ENCODE peak calls at places on chromosomes 11 and 22, in six cellular contexts. Q, J, O, S, B and N are unnamed samples.

GRCh38 chr22:22919041-22919440 is 31.4 kb downstream of the IGLL5 start:
- DNase-seq in Q (no peak), J (no peak), O (no peak), S (no peak), B (no peak), N (no peak)

GRCh38 chr22:31089101-31090100 is 8.3 kb downstream of the SMTN start:
- DNase-seq in Q (peak; percentile 91), J (peak; percentile 31), O (peak; percentile 94), S (peak; percentile 71), B (no peak), N (peak; percentile 71)

GRCh38 chr11:115578275-115578674 is 74.1 kb upstream of the CADM1 start:
- DNase-seq in Q (no peak), J (no peak), O (no peak), S (no peak), B (no peak), N (no peak)

GRCh38 chr22:44207981-44208317 is 27.2 kb downstream of the PARVG start:
- DNase-seq in Q (no peak), J (no peak), O (no peak), S (no peak), B (no peak), N (no peak)

GRCh38 chr11:85725510-85726258 is 39.7 kb upstream of the CCDC89 start:
- DNase-seq in Q (no peak), J (peak; percentile 78), O (no peak), S (no peak), B (no peak), N (no peak)

GRCh38 chr11:63681208-63682044 is at the start of gene RTN3:
- DNase-seq in Q (peak; percentile 98), J (peak; percentile 99), O (peak; percentile 98), S (peak; percentile 99), B (peak; percentile 85), N (peak; percentile 99)

GRCh38 chr11:116169776-116170175 is 603.0 kb downstream of the BUD13 start:
- DNase-seq in Q (no peak), J (no peak), O (no peak), S (no peak), B (no peak), N (no peak)

GRCh38 chr11:36383200-36383599 is 87.1 kb downstream of the PRR5L start:
- DNase-seq in Q (no peak), J (no peak), O (no peak), S (no peak), B (no peak), N (no peak)

GRCh38 chr11:35593143-35593542 is 25.1 kb upstream of the FJX1 start:
- DNase-seq in Q (no peak), J (no peak), O (no peak), S (no peak), B (peak; percentile 33), N (no peak)

GRCh38 chr11:88300888-88301477 is 36.6 kb downstream of the CTSC start:
- DNase-seq in Q (no peak), J (no peak), O (no peak), S (no peak), B (no peak), N (no peak)

GRCh38 chr22:41048791-41049717 is 43.3 kb upstream of the EP300 start:
- DNase-seq in Q (peak; percentile 89), J (no peak), O (peak; percentile 93), S (peak; percentile 56), B (peak; percentile 37), N (peak; percentile 71)

GRCh38 chr11:49995559-49995958 is 13.2 kb upstream of the OR4C12 start:
- DNase-seq in Q (no peak), J (peak; percentile 71), O (no peak), S (no peak), B (peak; percentile 27), N (no peak)

GRCh38 chr11:126658306-126659056 is 303.0 kb downstream of the ST3GAL4 start:
- DNase-seq in Q (no peak), J (no peak), O (no peak), S (no peak), B (no peak), N (no peak)

GRCh38 chr22:43376765-43377485 is 33.8 kb upstream of the SCUBE1 start:
- DNase-seq in Q (no peak), J (no peak), O (no peak), S (peak; percentile 15), B (no peak), N (peak; percentile 36)

GRCh38 chr11:611001-611996 is 4.5 kb downstream of the IRF7 start:
- DNase-seq in Q (no peak), J (no peak), O (no peak), S (no peak), B (no peak), N (no peak)

GRCh38 chr11:47641585-47642098 is 717 bp downstream of the MTCH2 start:
- DNase-seq in Q (no peak), J (no peak), O (no peak), S (no peak), B (peak; percentile 42), N (no peak)

GRCh38 chr11:130583866-130584265 is 135.4 kb downstream of the ADAMTS15 start:
- DNase-seq in Q (no peak), J (no peak), O (no peak), S (no peak), B (no peak), N (no peak)

GRCh38 chr11:94032066-94032465 is 10.9 kb downstream of the HEPHL1 start:
- DNase-seq in Q (no peak), J (no peak), O (peak; percentile 3), S (no peak), B (no peak), N (no peak)

GRCh38 chr11:57249384-57250319 is 12.6 kb upstream of the APLNR start:
- DNase-seq in Q (peak; percentile 72), J (peak; percentile 68), O (no peak), S (peak; percentile 75), B (peak; percentile 82), N (peak; percentile 57)

GRCh38 chr11:63892233-63892632 is 24.7 kb downstream of the RCOR2 start:
- DNase-seq in Q (no peak), J (no peak), O (no peak), S (no peak), B (no peak), N (no peak)

GRCh38 chr11:116276051-116277044 is 496.4 kb downstream of the BUD13 start:
- DNase-seq in Q (peak; percentile 85), J (peak; percentile 82), O (no peak), S (peak; percentile 86), B (peak; percentile 53), N (peak; percentile 59)

GRCh38 chr11:84588131-84588829 is 1038.9 kb downstream of the DLG2 start:
- DNase-seq in Q (no peak), J (no peak), O (no peak), S (no peak), B (no peak), N (no peak)

GRCh38 chr11:35554491-35555237 is 29.2 kb upstream of the PAMR1 start:
- DNase-seq in Q (no peak), J (peak; percentile 8), O (peak; percentile 72), S (no peak), B (no peak), N (no peak)

GRCh38 chr11:129636926-129637325 is 178.7 kb upstream of the TMEM45B start:
- DNase-seq in Q (no peak), J (no peak), O (no peak), S (no peak), B (no peak), N (no peak)

GRCh38 chr22:24178502-24179440 is 2.5 kb upstream of the SUSD2 start:
- DNase-seq in Q (no peak), J (no peak), O (no peak), S (no peak), B (no peak), N (no peak)

GRCh38 chr22:28544431-28544868 is 135.2 kb downstream of the TTC28 start:
- DNase-seq in Q (no peak), J (no peak), O (no peak), S (no peak), B (no peak), N (no peak)
- TF ChIP-seq EP300 in Q (no peak), J (no peak), O (no peak), S (no peak), B (no peak), N (no peak)

DNA sequence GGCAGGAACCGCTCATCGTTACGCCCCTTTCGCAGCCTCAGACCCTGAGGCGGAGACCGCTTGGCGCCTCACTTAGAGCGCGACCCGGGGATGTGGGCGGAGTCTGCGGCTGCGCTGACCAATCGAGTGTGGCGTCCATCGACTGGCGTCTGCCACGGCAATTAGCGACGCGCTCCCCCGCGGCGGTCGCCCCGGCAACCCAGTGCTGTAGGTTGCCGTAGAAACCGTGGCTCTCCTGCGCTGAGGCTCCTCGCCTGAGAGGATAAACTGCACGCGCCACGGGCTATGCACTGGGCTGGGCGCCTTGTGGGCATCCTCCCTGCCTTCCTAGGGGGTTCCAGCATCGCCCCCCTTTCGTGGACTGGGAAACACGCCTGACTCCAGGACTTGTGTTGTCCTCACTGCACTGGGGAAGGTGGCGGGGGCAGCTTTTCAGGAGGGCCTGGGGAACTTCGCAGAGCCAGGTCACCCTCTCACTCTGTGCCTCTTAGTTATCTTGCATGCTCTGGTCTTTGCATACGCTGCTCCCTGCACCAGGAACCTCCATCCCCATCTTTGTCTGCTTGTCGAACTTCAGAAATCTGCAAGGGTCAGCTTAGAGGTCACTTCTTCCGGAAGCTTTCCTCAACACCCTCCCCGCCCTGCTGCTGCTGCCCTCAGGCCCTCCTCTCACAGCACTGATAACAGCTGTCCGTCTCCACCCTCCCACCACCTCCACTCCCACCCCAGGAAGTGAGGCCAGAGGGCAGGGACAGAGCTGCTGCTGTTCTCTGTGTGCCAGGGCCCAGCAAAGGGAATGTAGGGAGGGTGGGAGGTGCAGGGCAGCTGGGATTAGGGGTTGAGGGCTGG is 539 bp upstream of the P2RX6 start:
- DNase-seq in Q (peak; percentile 94), J (peak; percentile 70), O (peak; percentile 94), S (peak; percentile 89), B (peak; percentile 57), N (peak; percentile 91)
- H3K27ac ChIP-seq in Q (peak overlapping the region; percentile 82), J (peak overlapping the region; percentile 80), O (peak overlapping the region; percentile 71), S (peak overlapping the region; percentile 81), B (peak overlapping the region; percentile 86), N (peak overlapping the region; percentile 51)

DNA sequence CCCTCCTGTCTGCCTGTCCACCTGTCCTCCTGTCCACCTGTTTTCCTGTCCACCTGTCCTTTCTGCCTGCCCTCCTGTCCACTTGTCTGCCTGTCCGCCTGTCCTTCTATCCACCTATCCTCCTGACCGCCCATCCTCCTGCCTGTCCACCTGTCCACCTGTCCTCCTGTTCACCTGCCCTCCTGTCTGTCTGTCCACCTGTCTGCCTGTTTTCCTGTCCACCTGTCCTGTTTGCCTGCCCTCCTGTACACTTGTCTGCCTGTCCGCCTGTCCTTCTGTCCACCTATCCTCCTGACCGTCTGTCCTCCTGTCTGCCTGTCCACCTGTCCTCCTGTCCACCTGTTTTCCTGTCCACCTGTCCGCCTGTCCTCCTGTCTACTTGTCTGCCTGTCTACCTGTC is 682.8 kb downstream of the TBC1D22A start:
- DNase-seq in Q (peak; percentile 50), J (no peak), O (peak; percentile 85), S (no peak), B (no peak), N (no peak)
- H3K9me3 ChIP-seq in Q (no peaks in the 10 kb centered on the region), J (no peaks in the 10 kb centered on the region), O (no peaks in the 10 kb centered on the region), S (no peaks in the 10 kb centered on the region), B (peaks cover 35% of the 10 kb centered on the region), N (no peaks in the 10 kb centered on the region)

GRCh38 chr11:70351646-70352045 is 46.7 kb upstream of the CTTN start:
- DNase-seq in Q (no peak), J (no peak), O (no peak), S (no peak), B (no peak), N (no peak)

GRCh38 chr11:70353900-70354568 is 44.3 kb upstream of the CTTN start:
- DNase-seq in Q (no peak), J (no peak), O (no peak), S (no peak), B (no peak), N (no peak)

GRCh38 chr11:70353329-70353728 is 45.0 kb upstream of the CTTN start:
- DNase-seq in Q (no peak), J (no peak), O (no peak), S (no peak), B (no peak), N (no peak)

GRCh38 chr11:70352074-70352473 is 46.3 kb upstream of the CTTN start:
- DNase-seq in Q (no peak), J (no peak), O (no peak), S (no peak), B (no peak), N (no peak)

GRCh38 chr11:70352601-70353000 is 45.7 kb upstream of the CTTN start:
- DNase-seq in Q (no peak), J (no peak), O (no peak), S (no peak), B (no peak), N (peak; percentile 26)
- TF ChIP-seq EP300 in Q (no peak), J (no peak), O (no peak), S (no peak), B (no peak), N (no peak)